ENCODE peak calls at places on chromosomes 16 and 17, in six cellular contexts. H is GM12865; A is A172; P is choroid plexus epithelial cell; R is effector memory CD8-positive, alpha-beta T cell; B is glomerular endothelial cell. F is an unnamed sample.

GRCh38 chr16:83911290-83911689 is 12.4 kb downstream of the MLYCD start:
- DNase-seq in H (no peak), B (no peak), P (no peak), R (no peak), A (no peak), F (no peak)

GRCh38 chr16:20901068-20901440 is 483 bp downstream of the LYRM1 start:
- DNase-seq in A (no peak), P (peak), B (no peak), R (no peak), H (no peak), F (peak)

GRCh38 chr17:66347661-66348604 is 45.5 kb downstream of the PRKCA start:
- DNase-seq in R (no peak), A (peak), P (peak), B (no peak), H (no peak), F (peak)

GRCh38 chr17:69908599-69909368 is 166.2 kb upstream of the KCNJ16 start:
- DNase-seq in H (no peak), R (no peak), A (no peak), B (no peak), P (no peak), F (no peak)

GRCh38 chr16:83771306-83771942 is 36.4 kb upstream of the HSBP1 start:
- DNase-seq in B (no peak), H (no peak), P (peak), A (no peak), R (no peak), F (peak)

GRCh38 chr16:55059146-55059545 is 128.5 kb downstream of the IRX5 start:
- DNase-seq in H (no peak), B (no peak), R (no peak), A (no peak), P (no peak), F (no peak)

GRCh38 chr17:6374761-6375312 is 60.1 kb downstream of the AIPL1 start:
- DNase-seq in A (peak), H (no peak), B (no peak), P (peak), R (no peak), F (no peak)

GRCh38 chr16:47139561-47140185 is 4.1 kb downstream of the NETO2 start:
- DNase-seq in A (no peak), H (no peak), P (peak), R (no peak), B (no peak), F (no peak)

GRCh38 chr16:12311309-12311708 is 334.8 kb downstream of the SNX29 start:
- DNase-seq in H (no peak), A (no peak), B (no peak), R (no peak), P (no peak), F (no peak)

GRCh38 chr17:69344939-69345338 is 18.0 kb upstream of the ABCA5 start:
- DNase-seq in B (no peak), P (peak), R (no peak), H (no peak), A (no peak), F (no peak)

GRCh38 chr16:61210039-61210438 is 826.2 kb downstream of the CDH8 start:
- DNase-seq in H (no peak), R (no peak), A (no peak), B (no peak), P (no peak), F (no peak)

GRCh38 chr17:60601443-60602384 is 1.7 kb downstream of the PPM1D start:
- DNase-seq in B (peak), A (peak), H (peak), R (peak), P (peak), F (peak)

GRCh38 chr17:49913226-49914095 is 55.5 kb upstream of the DLX4 start:
- DNase-seq in P (peak), R (no peak), H (no peak), A (peak), B (no peak), F (no peak)

GRCh38 chr17:44262654-44263225 is 5.2 kb downstream of the SLC4A1 start:
- DNase-seq in B (no peak), H (no peak), P (no peak), A (no peak), R (no peak), F (no peak)

GRCh38 chr16:89574681-89575246 is 794 bp upstream of the CPNE7 start:
- DNase-seq in P (peak), R (peak), H (peak), A (no peak), B (no peak), F (peak)

GRCh38 chr16:11253009-11253994 is 2.7 kb downstream of the SOCS1 start:
- DNase-seq in R (peak), H (peak), B (no peak), A (no peak), P (peak), F (no peak)

GRCh38 chr17:66944365-66945203 is 19.9 kb upstream of the CACNG4 start:
- DNase-seq in B (no peak), H (no peak), P (peak), R (no peak), A (peak), F (peak)

GRCh38 chr17:78898075-78898836 is 4.7 kb downstream of the CEP295NL start:
- DNase-seq in P (no peak), R (no peak), H (no peak), B (no peak), A (no peak), F (no peak)

GRCh38 chr17:74176546-74177001 is 26.9 kb upstream of the RPL38 start:
- DNase-seq in P (peak), B (no peak), R (no peak), A (peak), H (peak), F (peak)

GRCh38 chr17:1532836-1533602 is 16.6 kb upstream of the INPP5K start:
- DNase-seq in R (peak), P (peak), B (no peak), A (no peak), H (peak), F (no peak)

GRCh38 chr17:77266891-77267341 is 126.1 kb downstream of the SEC14L1 start:
- DNase-seq in P (no peak), R (no peak), A (no peak), B (no peak), H (no peak), F (no peak)

GRCh38 chr16:68264128-68265077 is at the start of gene SLC7A6:
- DNase-seq in A (peak), H (peak), P (peak), R (peak), B (no peak), F (peak)

GRCh38 chr16:54934536-54935410 is 4.1 kb downstream of the IRX5 start:
- DNase-seq in H (no peak), A (no peak), P (no peak), R (no peak), B (no peak), F (no peak)

GRCh38 chr16:21214086-21214485 is 2.7 kb upstream of the ZP2 start:
- DNase-seq in B (no peak), P (no peak), A (no peak), R (no peak), H (no peak), F (no peak)

GRCh38 chr16:23587726-23588125 is 8.4 kb downstream of the NDUFAB1 start:
- DNase-seq in P (peak), H (no peak), B (no peak), A (no peak), R (no peak), F (no peak)

GRCh38 chr17:79042421-79043190 is 18.6 kb downstream of the C1QTNF1 start:
- DNase-seq in P (peak), H (peak), B (no peak), A (peak), R (peak), F (peak)

GRCh38 chr17:51260960-51261958 is 913 bp downstream of the UTP18 start:
- DNase-seq in P (peak), H (peak), B (no peak), R (peak), A (peak), F (peak)

GRCh38 chr17:55175788-55176425 is 88.9 kb upstream of the HLF start:
- DNase-seq in P (no peak), H (no peak), A (no peak), B (no peak), R (no peak), F (no peak)

GRCh38 chr17:8448310-8448709 is 12.6 kb downstream of the NDEL1 start:
- DNase-seq in P (no peak), B (no peak), A (no peak), R (no peak), H (no peak), F (no peak)

GRCh38 chr17:12887088-12887487 is 97.8 kb downstream of the ARHGAP44 start:
- DNase-seq in A (no peak), H (no peak), B (no peak), P (no peak), R (no peak), F (no peak)

GRCh38 chr17:40178021-40178601 is 841 bp downstream of the RAPGEFL1 start:
- DNase-seq in H (no peak), B (no peak), R (no peak), P (no peak), A (no peak), F (no peak)

F was measured in NCI-H345.